ENCODE peak calls at places on chromosomes 6 and 20, in four cellular contexts. H, U, F and Z are unnamed samples.
A peak's percentile ranks its signal among the peaks of the same experiment; 100 is the strongest.

GRCh38 chr6:8194499-8194898 is 92.2 kb upstream of the EEF1E1 start:
- DNase-seq in U (no peak), F (no peak), H (no peak), Z (no peak)

GRCh38 chr6:119326291-119327005 is 23.1 kb downstream of the MAN1A1 start:
- DNase-seq in F (no peak), U (no peak), H (no peak), Z (no peak)

GRCh38 chr6:71291991-71292390 is 3.4 kb downstream of the OGFRL1 start:
- DNase-seq in H (no peak), F (no peak), U (no peak), Z (no peak)

GRCh38 chr6:41653642-41654432 is 15.6 kb downstream of the MDFI start:
- DNase-seq in H (no peak), F (no peak), U (no peak), Z (no peak)

GRCh38 chr6:166106076-166106686 is 61.5 kb downstream of the TBXT start:
- DNase-seq in U (peak; percentile 49), H (peak; percentile 75), F (peak; percentile 50), Z (peak; percentile 42)

GRCh38 chr6:53530346-53530745 is 14.6 kb downstream of the GCLC start:
- DNase-seq in F (no peak), H (no peak), U (no peak), Z (no peak)

GRCh38 chr20:41135187-41135887 is 2.0 kb upstream of the PLCG1 start:
- DNase-seq in H (peak; percentile 80), U (peak; percentile 32), F (peak; percentile 70), Z (no peak)

GRCh38 chr6:743320-744096 is 50.6 kb upstream of the EXOC2 start:
- DNase-seq in U (no peak), F (no peak), H (no peak), Z (no peak)

GRCh38 chr6:77880501-77880900 is 227.7 kb downstream of the MEI4 start:
- DNase-seq in H (no peak), U (peak; percentile 10), F (peak; percentile 73), Z (no peak)

GRCh38 chr6:130517444-130517931 is 151.7 kb downstream of the TMEM200A start:
- DNase-seq in H (no peak), U (peak; percentile 80), F (no peak), Z (no peak)

GRCh38 chr6:33967266-33967767 is 163.5 kb upstream of the MLN start:
- DNase-seq in H (no peak), U (no peak), F (no peak), Z (no peak)

GRCh38 chr20:32484221-32485125 is 100.7 kb downstream of the NOL4L start:
- DNase-seq in U (no peak), F (no peak), H (no peak), Z (no peak)

GRCh38 chr6:21972516-21972915 is 324.3 kb downstream of the PRL start:
- DNase-seq in F (no peak), U (no peak), H (no peak), Z (no peak)

GRCh38 chr6:27894839-27895762 is 17.1 kb downstream of the OR2B2 start:
- DNase-seq in U (peak; percentile 81), H (peak; percentile 88), F (peak; percentile 85), Z (peak; percentile 71)

GRCh38 chr20:41177636-41178035 is 40.3 kb downstream of the PLCG1 start:
- DNase-seq in H (no peak), U (peak; percentile 8), F (no peak), Z (no peak)

GRCh38 chr20:11698124-11698523 is 219.6 kb upstream of the BTBD3 start:
- DNase-seq in F (no peak), U (no peak), H (no peak), Z (no peak)

GRCh38 chr20:19758888-19759331 is 852 bp downstream of the RIN2 start:
- DNase-seq in U (no peak), H (no peak), F (peak; percentile 74), Z (no peak)

GRCh38 chr6:105896052-105896820 is 189.9 kb upstream of the PRDM1 start:
- DNase-seq in H (peak; percentile 75), F (peak; percentile 34), U (no peak), Z (no peak)

GRCh38 chr6:133854633-133855598 is 34.0 kb upstream of the TCF21 start:
- DNase-seq in F (peak; percentile 20), U (no peak), H (peak; percentile 10), Z (no peak)

GRCh38 chr6:75199856-75200255 is 6.0 kb downstream of the COL12A1 start:
- DNase-seq in U (no peak), H (no peak), F (no peak), Z (no peak)

GRCh38 chr20:62266340-62266739 is 28.0 kb downstream of the OSBPL2 start:
- DNase-seq in U (no peak), F (peak; percentile 39), H (peak; percentile 36), Z (no peak)

GRCh38 chr20:18276821-18277220 is 11.5 kb upstream of the ZNF133 start:
- DNase-seq in H (peak; percentile 77), U (peak; percentile 67), F (peak; percentile 75), Z (peak; percentile 55)

GRCh38 chr20:61601853-61602252 is 349.8 kb downstream of the CDH4 start:
- DNase-seq in F (no peak), H (no peak), U (no peak), Z (no peak)

GRCh38 chr20:11207749-11208502 is 534.1 kb upstream of the JAG1 start:
- DNase-seq in F (peak; percentile 76), H (no peak), U (peak; percentile 86), Z (no peak)

GRCh38 chr20:7637184-7637583 is 303.1 kb downstream of the HAO1 start:
- DNase-seq in U (no peak), F (no peak), H (no peak), Z (no peak)

GRCh38 chr20:58716476-58717277 is 24.1 kb downstream of the NPEPL1 start:
- DNase-seq in F (peak; percentile 53), U (no peak), H (no peak), Z (no peak)

GRCh38 chr6:157994126-157994795 is 12.6 kb downstream of the SYNJ2 start:
- DNase-seq in F (peak; percentile 69), H (no peak), U (no peak), Z (no peak)

GRCh38 chr6:3366596-3367413 is 90.0 kb downstream of the SLC22A23 start:
- DNase-seq in F (peak; percentile 72), H (no peak), U (no peak), Z (no peak)

GRCh38 chr20:61588356-61589054 is 336.4 kb downstream of the CDH4 start:
- DNase-seq in H (no peak), F (no peak), U (no peak), Z (no peak)

GRCh38 chr20:19374066-19374615 is 161.7 kb downstream of the SLC24A3 start:
- DNase-seq in U (no peak), F (no peak), H (no peak), Z (no peak)

GRCh38 chr20:34642009-34642408 is 34.9 kb downstream of the PIGU start:
- DNase-seq in U (no peak), H (no peak), F (no peak), Z (no peak)

GRCh38 chr20:8903655-8904605 is 165.0 kb upstream of the PLCB4 start:
- DNase-seq in U (no peak), F (no peak), H (no peak), Z (no peak)

GRCh38 chr6:110544472-110544871 is 68.1 kb upstream of the SLC22A16 start:
- DNase-seq in F (no peak), U (no peak), H (no peak), Z (no peak)
- TF ChIP-seq TCF7L2 in F (no peak), U (no peak), H (no peak), Z (no peak)

GRCh38 chr20:63740070-63740500 is 509 bp downstream of the SLC2A4RG start:
- DNase-seq in F (no peak), H (peak; percentile 76), U (no peak), Z (no peak)
- H3K4me3 ChIP-seq in F (peak overlapping the region; percentile 61), H (peak overlapping the region; percentile 66), U (peak overlapping the region; percentile 85), Z (peak overlapping the region; percentile 63)

GRCh38 chr6:16989382-16989781 is 112.5 kb upstream of the STMND1 start:
- DNase-seq in H (no peak), F (no peak), U (no peak), Z (no peak)
- TF ChIP-seq TCF7L2 in H (no peak), F (no peak), U (no peak), Z (no peak)

DNA sequence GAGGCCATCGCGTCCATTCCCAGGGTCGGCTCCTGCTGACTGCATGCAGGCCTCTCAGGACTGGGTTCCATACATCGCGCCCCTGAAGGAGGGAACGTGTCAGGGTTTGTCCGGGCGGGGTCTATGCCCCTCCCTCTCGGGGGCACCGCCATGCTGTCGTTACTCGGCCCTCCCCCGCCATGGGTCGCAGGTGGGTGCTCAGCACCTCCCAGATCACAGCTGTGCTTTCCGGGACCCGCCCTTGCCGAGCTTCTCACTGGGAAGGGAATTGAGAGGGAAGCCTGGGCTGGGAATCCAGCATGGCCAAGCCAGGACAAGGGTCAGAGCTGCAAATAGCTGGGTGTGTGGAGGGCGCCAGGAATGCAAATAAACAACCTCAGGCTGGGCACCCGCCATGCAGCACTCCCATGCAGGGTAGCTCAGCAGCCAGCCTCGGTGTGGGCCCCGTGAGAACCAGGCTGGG is at the start of gene FRMD1:
- DNase-seq in H (no peak), F (peak; percentile 30), U (no peak), Z (no peak)
- H3K4me3 ChIP-seq in H (no peak within 1 kb of the TSS), F (no peak within 1 kb of the TSS), U (no peak within 1 kb of the TSS), Z (no peak within 1 kb of the TSS)

GRCh38 chr6:143060354-143060805 is 309 bp upstream of the AIG1 start:
- DNase-seq in F (peak; percentile 88), H (peak; percentile 95), U (peak; percentile 90), Z (no peak)
- TF ChIP-seq TCF7L2 in F (no peak), H (no peak), U (no peak), Z (no peak)